ENCODE peak calls at places on chromosomes 12 and 14, in six cellular contexts. F, Z, E, S, N and C are unnamed samples.

GRCh38 chr14:50501642-50502041 is 30.7 kb downstream of the MAP4K5 start:
- DNase-seq in S (no peak), Z (peak; percentile 78), E (no peak), F (no peak), N (no peak), C (no peak)

GRCh38 chr12:111285191-111285590 is 83.7 kb downstream of the PHETA1 start:
- DNase-seq in S (no peak), E (peak; percentile 94), F (no peak), Z (no peak), N (no peak), C (no peak)

GRCh38 chr14:96151242-96151641 is 53.4 kb upstream of the BDKRB2 start:
- DNase-seq in F (no peak), N (no peak), E (no peak), Z (no peak), S (peak; percentile 20), C (no peak)

GRCh38 chr12:46659032-46659703 is 166.6 kb downstream of the SLC38A4 start:
- DNase-seq in E (peak; percentile 34), N (no peak), S (no peak), F (no peak), Z (no peak), C (no peak)

GRCh38 chr12:115710104-115710564 is 567.4 kb downstream of the MED13L start:
- DNase-seq in F (no peak), Z (no peak), E (no peak), S (no peak), N (no peak), C (no peak)

GRCh38 chr14:85308531-85309300 is 221.2 kb upstream of the FLRT2 start:
- DNase-seq in S (no peak), Z (no peak), N (no peak), F (no peak), E (no peak), C (no peak)

GRCh38 chr12:127363392-127363791 is 903.6 kb upstream of the TMEM132C start:
- DNase-seq in S (no peak), F (no peak), E (peak; percentile 21), N (no peak), Z (peak; percentile 71), C (no peak)

GRCh38 chr12:107457536-107457935 is 228.1 kb upstream of the PWP1 start:
- DNase-seq in N (no peak), Z (no peak), F (no peak), S (no peak), E (no peak), C (no peak)

GRCh38 chr12:120290541-120291312 is 976 bp downstream of the RNU4-2 start:
- DNase-seq in Z (no peak), S (no peak), F (peak; percentile 7), N (no peak), E (peak; percentile 76), C (peak; percentile 42)

GRCh38 chr12:49548822-49549648 is 10.2 kb downstream of the KCNH3 start:
- DNase-seq in F (no peak), S (no peak), N (no peak), E (peak; percentile 87), Z (no peak), C (peak; percentile 39)

GRCh38 chr12:12503384-12504078 is 59.1 kb downstream of the DUSP16 start:
- DNase-seq in S (no peak), E (no peak), Z (no peak), F (peak; percentile 39), N (no peak), C (no peak)

GRCh38 chr12:94898388-94898787 is 105.1 kb downstream of the NDUFA12 start:
- DNase-seq in S (no peak), Z (peak; percentile 18), E (peak; percentile 7), F (no peak), N (no peak), C (no peak)

GRCh38 chr12:87406926-87407325 is 622.3 kb downstream of the C12orf50 start:
- DNase-seq in F (no peak), Z (no peak), S (no peak), N (no peak), E (no peak), C (no peak)

GRCh38 chr12:97595423-97595822 is 132.8 kb downstream of the RMST start:
- DNase-seq in F (no peak), N (no peak), E (peak; percentile 81), Z (no peak), S (no peak), C (no peak)

GRCh38 chr14:74571901-74572828 is 39.9 kb downstream of the LTBP2 start:
- DNase-seq in Z (peak; percentile 95), F (no peak), E (peak; percentile 58), N (no peak), S (no peak), C (no peak)

GRCh38 chr12:54021432-54022013 is 6.7 kb upstream of the HOXC6 start:
- DNase-seq in Z (no peak), E (no peak), N (no peak), F (no peak), S (no peak), C (no peak)

GRCh38 chr12:40170593-40170992 is 54.2 kb upstream of the LRRK2 start:
- DNase-seq in E (peak; percentile 9), N (no peak), S (no peak), F (no peak), Z (no peak), C (no peak)

GRCh38 chr14:71948101-71948500 is 15.9 kb downstream of the RGS6 start:
- DNase-seq in Z (no peak), E (no peak), N (no peak), F (no peak), S (no peak), C (no peak)

GRCh38 chr12:44015333-44015941 is 179.6 kb downstream of the TMEM117 start:
- DNase-seq in E (peak; percentile 86), S (no peak), N (peak; percentile 10), F (no peak), Z (peak; percentile 73), C (no peak)

GRCh38 chr14:85439696-85440328 is 90.1 kb upstream of the FLRT2 start:
- DNase-seq in Z (peak; percentile 55), F (no peak), E (no peak), N (no peak), S (no peak), C (no peak)

GRCh38 chr14:77133718-77134338 is 7.8 kb downstream of the ZDHHC22 start:
- DNase-seq in F (no peak), N (peak; percentile 88), S (no peak), E (no peak), Z (peak; percentile 74), C (no peak)

GRCh38 chr14:57889245-57889644 is 23.4 kb upstream of the SLC35F4 start:
- DNase-seq in F (no peak), N (no peak), Z (peak; percentile 57), S (peak; percentile 78), E (peak; percentile 3), C (peak; percentile 65)

GRCh38 chr12:121784460-121784859 is 9.0 kb downstream of the RHOF start:
- DNase-seq in N (no peak), E (no peak), S (no peak), Z (peak; percentile 95), F (no peak), C (no peak)

GRCh38 chr12:102946042-102946441 is 11.4 kb upstream of the ASCL1 start:
- DNase-seq in F (no peak), E (no peak), Z (no peak), N (no peak), S (no peak), C (no peak)

GRCh38 chr14:37819155-37820015 is 224.0 kb downstream of the TTC6 start:
- DNase-seq in F (no peak), E (peak; percentile 14), Z (peak; percentile 26), S (no peak), N (no peak), C (no peak)

GRCh38 chr12:122080149-122081107 is 1.9 kb downstream of the MLXIP start:
- DNase-seq in E (peak; percentile 84), S (peak; percentile 84), Z (peak; percentile 90), F (no peak), N (no peak), C (peak; percentile 54)

GRCh38 chr14:55512421-55512820 is 67.6 kb upstream of the KTN1 start:
- DNase-seq in E (no peak), Z (no peak), S (no peak), F (no peak), N (no peak), C (no peak)

GRCh38 chr12:89621511-89621910 is 87.1 kb downstream of the ATP2B1 start:
- DNase-seq in N (no peak), Z (no peak), F (no peak), S (no peak), E (no peak), C (no peak)